ENCODE peak calls at places on chromosomes 11 and 22, in eight cellular contexts. Y is tibial artery, G is AG04450, X is suprapubic skin, E is fibroblast of the aortic adventitia, J is trophoblast cell, N is kidney epithelial cell, Z is IMR-90. H is an unnamed sample.

GRCh38 chr22:30564766-30565118 is 9.7 kb downstream of the GAL3ST1 start:
- DNase-seq in J (no peak), E (no peak), N (no peak), X (no peak), G (no peak), Z (no peak), Y (no peak), H (no peak)

GRCh38 chr11:130383363-130384168 is 44.8 kb downstream of the ADAMTS8 start:
- DNase-seq in Y (no peak), E (peak), Z (peak), N (peak), X (no peak), G (peak), J (no peak), H (peak)

GRCh38 chr11:78231962-78232459 is 43.3 kb downstream of the USP35 start:
- DNase-seq in Z (peak), X (no peak), N (no peak), Y (peak), E (peak), G (peak), J (no peak), H (peak)

GRCh38 chr22:42770941-42771647 is 50.4 kb upstream of the A4GALT start:
- DNase-seq in Z (no peak), Y (no peak), E (no peak), G (no peak), N (no peak), J (no peak), X (no peak), H (no peak)

GRCh38 chr22:20980523-20980922 is 1.6 kb upstream of the LZTR1 start:
- DNase-seq in G (no peak), J (no peak), N (no peak), X (no peak), E (no peak), Y (no peak), Z (no peak), H (no peak)

GRCh38 chr22:27911329-27911728 is 7.7 kb downstream of the PITPNB start:
- DNase-seq in E (no peak), J (no peak), Y (no peak), Z (no peak), N (no peak), X (no peak), G (no peak), H (no peak)

GRCh38 chr22:36104435-36104834 is 56.1 kb downstream of the APOL3 start:
- DNase-seq in Z (no peak), X (no peak), N (no peak), E (no peak), J (no peak), Y (no peak), G (no peak), H (no peak)

GRCh38 chr11:11148104-11148509 is 204.9 kb downstream of the CSNK2A3 start:
- DNase-seq in Z (peak), E (peak), N (peak), Y (peak), G (no peak), J (peak), X (peak), H (peak)

GRCh38 chr11:73233704-73234402 is 15.8 kb downstream of the P2RY2 start:
- DNase-seq in G (no peak), Y (no peak), E (peak), J (no peak), Z (no peak), X (peak), N (no peak), H (no peak)

GRCh38 chr11:124518900-124519541 is 24.4 kb downstream of the OR8B12 start:
- DNase-seq in J (no peak), X (no peak), N (no peak), G (no peak), Y (no peak), Z (peak), E (peak), H (peak)

GRCh38 chr11:117933930-117934329 is 4.7 kb upstream of the TMPRSS13 start:
- DNase-seq in X (peak), J (no peak), G (no peak), Y (no peak), N (no peak), Z (no peak), E (no peak), H (no peak)

GRCh38 chr22:38843716-38844660 is at the start of gene NPTXR:
- DNase-seq in X (no peak), N (no peak), Z (peak), G (no peak), J (peak), E (no peak), Y (no peak), H (peak)

GRCh38 chr11:66064571-66064970 is 5.5 kb upstream of the PACS1 start:
- DNase-seq in X (peak), J (no peak), E (no peak), N (no peak), Y (no peak), Z (no peak), G (no peak), H (no peak)

GRCh38 chr11:134036484-134037092 is 32.3 kb upstream of the JAM3 start:
- DNase-seq in Z (no peak), N (no peak), E (no peak), X (no peak), Y (no peak), J (no peak), G (no peak), H (no peak)

GRCh38 chr11:67276821-67277230 is 10.6 kb downstream of the GRK2 start:
- DNase-seq in Y (peak), Z (peak), E (peak), J (no peak), X (peak), G (no peak), N (no peak), H (peak)

GRCh38 chr22:49177666-49178065 is 650.0 kb downstream of the BRD1 start:
- DNase-seq in Y (no peak), J (no peak), G (no peak), Z (no peak), N (no peak), X (no peak), E (no peak), H (no peak)

GRCh38 chr11:15114501-15115475 is at the start of gene INSC:
- DNase-seq in N (no peak), Z (peak), Y (no peak), X (no peak), G (no peak), E (no peak), J (no peak), H (peak)

GRCh38 chr22:50422046-50422445 is 52.8 kb downstream of the SBF1 start:
- DNase-seq in G (no peak), Y (no peak), J (no peak), N (no peak), Z (no peak), X (no peak), E (no peak), H (no peak)

GRCh38 chr22:46737976-46738641 is at the start of gene CERK:
- DNase-seq in G (no peak), X (peak), E (peak), J (no peak), Z (peak), Y (peak), N (no peak), H (peak)

GRCh38 chr11:86463955-86464354 is 89.3 kb downstream of the CCDC81 start:
- DNase-seq in E (no peak), G (no peak), Z (no peak), Y (no peak), N (no peak), J (no peak), X (no peak), H (no peak)

GRCh38 chr11:12161137-12161536 is 50.7 kb downstream of the MICAL2 start:
- DNase-seq in G (no peak), X (no peak), N (no peak), Y (peak), J (no peak), E (no peak), Z (no peak), H (no peak)

DNA sequence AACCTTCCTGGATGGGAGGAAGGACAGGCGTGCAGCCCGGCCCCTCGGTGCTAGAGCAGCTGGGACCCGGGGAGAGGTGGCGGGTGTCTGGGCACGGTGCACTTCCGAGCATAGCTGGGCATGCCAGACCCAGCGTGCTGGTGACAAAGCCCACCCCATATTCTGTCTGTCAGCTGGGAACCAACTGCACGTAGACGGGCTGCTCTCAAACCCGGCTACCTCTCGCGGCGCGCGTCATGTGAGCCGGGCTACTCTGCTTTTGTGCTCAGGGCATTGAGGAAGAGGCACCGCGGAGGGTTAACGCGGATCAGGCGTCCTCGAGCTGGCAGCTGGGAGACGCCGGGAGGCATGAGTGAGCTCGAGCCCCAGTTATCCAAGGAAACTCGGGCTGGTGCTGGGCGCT is 425.8 kb downstream of the SHANK2 start:
- DNase-seq in Y (no peak), G (no peak), N (no peak), X (no peak), E (no peak), J (no peak), Z (no peak), H (no peak)
- H3K4me3 ChIP-seq in Y (no peak), G (no peak), N (no peak), X (peak), E (no peak), J (no peak), Z (no peak), H (no peak)

DNA sequence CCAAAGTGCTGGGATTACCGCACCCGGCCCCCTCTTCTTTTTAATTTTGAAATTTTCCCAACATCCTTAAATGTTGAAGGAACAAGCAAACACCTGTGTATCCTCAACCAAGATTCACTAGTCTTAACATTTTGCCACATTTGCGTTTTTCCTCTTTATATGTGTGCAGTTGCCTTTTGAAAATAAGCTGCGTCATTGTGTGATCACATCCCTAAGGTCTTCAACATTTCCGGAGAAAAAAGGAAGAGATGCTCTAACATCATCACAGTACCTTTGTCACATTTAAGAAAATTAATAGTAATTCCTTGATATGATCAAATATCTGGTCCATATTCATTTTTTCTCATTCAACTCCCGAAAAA is 7.5 kb downstream of the FADS2 start:
- DNase-seq in Z (no peak), Y (no peak), G (no peak), X (no peak), N (no peak), E (no peak), J (no peak), H (no peak)
- H3K4me3 ChIP-seq in Z (no peak), Y (no peak), G (no peak), X (no peak), N (no peak), E (no peak), J (no peak), H (no peak)

DNA sequence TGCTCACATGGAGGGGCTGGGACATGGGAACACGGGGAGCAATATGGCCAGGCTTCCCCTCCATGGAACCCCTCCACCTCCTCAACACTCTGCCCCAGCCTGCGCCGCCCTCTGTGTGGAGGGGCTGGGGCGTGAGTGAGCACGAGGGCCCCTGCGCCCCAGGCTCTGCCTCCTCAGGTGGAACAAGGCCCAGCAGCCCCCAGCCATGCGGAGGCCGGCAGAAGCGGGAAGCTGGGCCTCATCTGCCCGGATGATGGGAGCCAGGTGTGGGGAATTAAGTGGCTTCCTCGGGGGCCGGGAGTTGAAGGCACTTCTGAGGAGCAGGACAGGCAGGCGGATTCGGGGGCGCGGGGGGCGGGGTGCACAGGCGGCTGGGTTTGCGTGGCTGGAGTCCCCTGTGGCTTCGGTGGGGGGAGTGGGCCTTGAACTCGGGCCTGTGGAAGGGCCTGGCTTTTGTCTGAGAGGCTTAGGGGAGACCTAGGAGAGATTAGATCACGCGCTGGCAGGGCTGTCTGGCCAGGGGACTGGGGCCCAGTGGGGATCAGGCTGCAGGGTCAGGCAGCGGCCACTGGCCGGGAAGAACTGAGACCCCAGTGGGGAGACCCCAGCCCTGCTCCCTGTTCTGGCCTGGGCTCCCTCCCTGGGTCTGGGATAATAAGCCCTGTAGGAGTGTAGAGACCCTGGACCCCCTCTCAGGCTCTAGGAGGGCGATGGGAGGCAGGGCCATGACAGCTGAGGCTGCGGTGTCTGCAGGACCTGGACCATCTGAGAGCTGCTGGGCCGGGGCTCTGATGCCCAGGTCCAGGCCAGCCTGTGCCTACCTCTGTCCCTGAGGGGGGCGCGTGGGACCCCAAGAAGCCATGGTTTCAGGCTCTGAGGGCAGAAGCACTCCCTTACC is 13.3 kb downstream of the PRR33 start:
- DNase-seq in X (peak), E (no peak), N (no peak), Y (peak), G (no peak), J (no peak), Z (no peak), H (no peak)
- H3K4me3 ChIP-seq in X (no peak), E (no peak), N (no peak), Y (no peak), G (no peak), J (no peak), Z (no peak), H (no peak)

DNA sequence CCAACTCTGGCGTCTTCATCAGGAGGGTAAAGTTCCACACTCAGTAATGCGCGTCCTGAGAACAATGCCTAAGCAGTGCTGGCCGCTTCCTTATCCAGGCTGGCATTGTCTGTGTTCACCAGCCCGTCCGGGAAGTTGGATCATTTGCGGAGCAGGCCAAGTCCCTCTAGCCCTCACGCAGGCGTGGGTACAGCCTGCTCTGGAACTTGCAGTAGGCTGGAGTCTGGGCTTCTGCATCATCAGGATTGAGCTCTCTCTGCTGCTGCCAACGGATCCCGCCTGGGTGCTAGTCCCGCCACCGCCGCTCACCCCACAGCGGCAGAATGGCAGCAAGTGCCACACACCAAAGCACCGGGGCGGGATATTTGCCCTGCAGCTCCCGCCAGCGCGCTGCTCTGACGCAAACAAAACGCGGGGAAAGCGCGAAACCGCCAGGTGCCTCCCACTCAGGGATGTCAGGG is 29.0 kb downstream of the GLYATL1 start:
- DNase-seq in Z (no peak), J (no peak), G (no peak), N (no peak), E (peak), X (no peak), Y (no peak), H (peak)
- H3K4me3 ChIP-seq in Z (no peak), J (no peak), G (no peak), N (no peak), E (peak), X (no peak), Y (no peak), H (peak)

GRCh38 chr22:37242395-37242918 is 1.6 kb downstream of the RAC2 start:
- DNase-seq in G (no peak), X (peak), N (no peak), E (no peak), Y (peak), J (peak), Z (peak), H (no peak)
- H3K4me3 ChIP-seq in G (no peak), X (peak), N (no peak), E (no peak), Y (no peak), J (no peak), Z (no peak), H (no peak)

GRCh38 chr11:84775503-84775902 is 851.6 kb downstream of the DLG2 start:
- DNase-seq in Y (no peak), J (no peak), N (no peak), E (no peak), Z (no peak), G (no peak), X (no peak), H (no peak)
- H3K4me3 ChIP-seq in Y (no peak), J (no peak), N (no peak), E (no peak), Z (no peak), G (no peak), X (no peak), H (no peak)

H was measured in AG10803.